ENCODE peak calls at places on chromosome 16, in six cellular contexts. T, X, M, I, Z and O are unnamed samples.

GRCh38 chr16:21162661-21163151 is 4.2 kb downstream of the LDAF1 start:
- DNase-seq in T (no peak), X (no peak), M (peak), I (no peak), Z (no peak), O (peak)

GRCh38 chr16:69116911-69117310 is 11.5 kb downstream of the HAS3 start:
- DNase-seq in T (no peak), X (no peak), M (peak), I (no peak), Z (no peak), O (no peak)

GRCh38 chr16:87621976-87622713 is 19.8 kb downstream of the JPH3 start:
- DNase-seq in T (no peak), X (no peak), M (no peak), I (no peak), Z (no peak), O (no peak)

GRCh38 chr16:68005786-68006286 is 6.6 kb upstream of the DPEP2 start:
- DNase-seq in T (no peak), X (no peak), M (peak), I (no peak), Z (no peak), O (no peak)

GRCh38 chr16:35533683-35534082 is 2074.3 kb downstream of the TP53TG3F start:
- DNase-seq in T (no peak), X (no peak), M (no peak), I (no peak), Z (no peak), O (no peak)

GRCh38 chr16:66524601-66525164 is 25.2 kb downstream of the TK2 start:
- DNase-seq in T (peak), X (no peak), M (no peak), I (peak), Z (no peak), O (no peak)

GRCh38 chr16:17446661-17447060 is 24.1 kb downstream of the XYLT1 start:
- DNase-seq in T (no peak), X (no peak), M (no peak), I (no peak), Z (no peak), O (no peak)

GRCh38 chr16:9446471-9447194 is 355.2 kb downstream of the HAPSTR1 start:
- DNase-seq in T (no peak), X (no peak), M (no peak), I (no peak), Z (no peak), O (no peak)

GRCh38 chr16:88803264-88803987 is at the start of gene CDT1:
- DNase-seq in T (peak), X (peak), M (peak), I (peak), Z (no peak), O (peak)

GRCh38 chr16:78310196-78310595 is 210.7 kb downstream of the WWOX start:
- DNase-seq in T (no peak), X (no peak), M (peak), I (no peak), Z (no peak), O (no peak)

GRCh38 chr16:11038777-11039176 is 94.4 kb downstream of the CLEC16A start:
- DNase-seq in T (no peak), X (no peak), M (no peak), I (no peak), Z (no peak), O (no peak)

GRCh38 chr16:50266337-50267091 is at the start of gene ADCY7:
- DNase-seq in T (peak), X (peak), M (peak), I (peak), Z (no peak), O (no peak)